ENCODE peak calls at places on chromosomes 16 and 17, in six cellular contexts. S is retinal pigment epithelial cell, P is AG04450, F is HFFc6, T is progenitor cell of endocrine pancreas, A is right atrium auricular region. M is an unnamed sample.

GRCh38 chr17:48841395-48841831 is 10.6 kb downstream of the CALCOCO2 start:
- DNase-seq in S (peak), P (peak), F (peak), T (no peak), A (no peak), M (no peak)

GRCh38 chr16:1042776-1043349 is 29.7 kb upstream of the SSTR5 start:
- DNase-seq in S (no peak), P (no peak), F (no peak), T (no peak), A (no peak), M (no peak)

GRCh38 chr16:4465977-4466779 is 8.2 kb downstream of the NMRAL1 start:
- DNase-seq in S (no peak), P (no peak), F (no peak), T (no peak), A (no peak), M (no peak)

GRCh38 chr16:84685210-84685609 is 14.6 kb upstream of the USP10 start:
- DNase-seq in S (no peak), P (no peak), F (no peak), T (no peak), A (no peak), M (no peak)

GRCh38 chr16:88308441-88309173 is 74.2 kb upstream of the ZNF469 start:
- DNase-seq in S (no peak), P (no peak), F (no peak), T (no peak), A (no peak), M (no peak)

GRCh38 chr17:82592751-82593589 is 55.3 kb downstream of the WDR45B start:
- DNase-seq in S (peak), P (peak), F (peak), T (no peak), A (peak), M (peak)

GRCh38 chr17:71032746-71033273 is 863.5 kb downstream of the KCNJ2 start:
- DNase-seq in S (no peak), P (no peak), F (no peak), T (no peak), A (no peak), M (peak)

GRCh38 chr16:3444032-3444388 is 530 bp downstream of the NAA60 start:
- DNase-seq in S (no peak), P (peak), F (peak), T (no peak), A (no peak), M (no peak)

GRCh38 chr16:20424129-20424866 is 15.0 kb downstream of the ACSM5 start:
- DNase-seq in S (no peak), P (no peak), F (no peak), T (no peak), A (no peak), M (no peak)

GRCh38 chr16:87297918-87298631 is 19.1 kb downstream of the C16orf95 start:
- DNase-seq in S (no peak), P (no peak), F (no peak), T (peak), A (no peak), M (peak)

GRCh38 chr17:80283116-80283852 is 22.6 kb downstream of the RNF213 start:
- DNase-seq in S (no peak), P (no peak), F (no peak), T (no peak), A (no peak), M (no peak)

GRCh38 chr17:4229627-4230026 is 34.2 kb downstream of the ANKFY1 start:
- DNase-seq in S (no peak), P (no peak), F (peak), T (no peak), A (peak), M (no peak)

GRCh38 chr17:81518785-81519283 is 6.2 kb upstream of the ACTG1 start:
- DNase-seq in S (no peak), P (no peak), F (no peak), T (no peak), A (no peak), M (peak)

GRCh38 chr16:22789281-22789945 is 24.5 kb upstream of the HS3ST2 start:
- DNase-seq in S (no peak), P (no peak), F (peak), T (no peak), A (no peak), M (no peak)

GRCh38 chr17:78130439-78131101 is at the start of gene TMC8:
- DNase-seq in S (no peak), P (no peak), F (no peak), T (no peak), A (no peak), M (no peak)

GRCh38 chr17:74758846-74759163 is 10.4 kb downstream of the NHERF1 start:
- DNase-seq in S (no peak), P (no peak), F (no peak), T (no peak), A (no peak), M (no peak)

GRCh38 chr17:74759941-74760340 is 11.5 kb downstream of the NHERF1 start:
- DNase-seq in S (no peak), P (no peak), F (no peak), T (peak), A (no peak), M (no peak)

GRCh38 chr17:74757931-74758845 is 9.8 kb downstream of the NHERF1 start:
- DNase-seq in S (no peak), P (no peak), F (no peak), T (no peak), A (no peak), M (peak)

GRCh38 chr17:74760404-74761105 is 12.1 kb downstream of the NHERF1 start:
- DNase-seq in S (no peak), P (no peak), F (no peak), T (no peak), A (no peak), M (no peak)

GRCh38 chr17:74759243-74759801 is 10.9 kb downstream of the NHERF1 start:
- DNase-seq in S (no peak), P (no peak), F (no peak), T (no peak), A (no peak), M (no peak)
- TF ChIP-seq CTCF in S (peak), P (no peak), F (no peak), T (no peak), A (no peak), M (no peak)

GRCh38 chr17:39114744-39115534 is 36.5 kb downstream of the PLXDC1 start:
- DNase-seq in S (no peak), P (no peak), F (peak), T (no peak), A (no peak), M (no peak)

GRCh38 chr17:39116224-39116623 is 35.2 kb downstream of the PLXDC1 start:
- DNase-seq in S (no peak), P (no peak), F (no peak), T (no peak), A (no peak), M (no peak)

GRCh38 chr17:39108976-39109375 is 42.5 kb downstream of the PLXDC1 start:
- DNase-seq in S (no peak), P (no peak), F (no peak), T (no peak), A (no peak), M (no peak)

GRCh38 chr17:39110435-39111136 is 40.9 kb downstream of the PLXDC1 start:
- DNase-seq in S (no peak), P (no peak), F (no peak), T (no peak), A (no peak), M (peak)

DNA sequence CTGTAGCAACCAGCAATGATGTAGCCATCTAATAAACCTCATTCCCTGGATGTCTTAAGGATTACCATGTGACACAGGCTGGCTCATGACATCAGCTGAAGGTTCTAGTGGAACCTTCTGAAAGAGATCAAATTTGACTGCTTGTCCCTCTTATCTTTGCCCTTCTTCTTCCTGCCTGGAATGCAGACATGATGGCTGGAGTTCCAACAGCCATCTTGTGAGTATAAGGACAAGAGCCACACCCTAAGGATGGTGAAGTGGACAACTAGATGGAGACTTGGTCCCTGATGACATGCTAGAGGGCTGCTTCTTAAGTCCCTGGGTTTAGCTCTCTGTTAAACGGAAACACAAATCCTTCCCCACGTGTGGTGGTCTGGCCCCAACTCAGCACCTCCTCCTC is 37.6 kb downstream of the PLXDC1 start:
- DNase-seq in S (no peak), P (no peak), F (no peak), T (no peak), A (no peak), M (no peak)
- TF ChIP-seq CTCF in S (no peak), P (no peak), F (no peak), T (no peak), A (no peak), M (no peak)

GRCh38 chr17:27242951-27243350 is 51.0 kb upstream of the WSB1 start:
- DNase-seq in S (no peak), P (no peak), F (no peak), T (no peak), A (no peak), M (no peak)
- TF ChIP-seq CTCF in S (no peak), P (no peak), F (no peak), T (no peak), A (no peak), M (no peak)

GRCh38 chr16:52548261-52549010 is 1.5 kb upstream of the TOX3 start:
- DNase-seq in S (no peak), P (no peak), F (no peak), T (no peak), A (no peak), M (no peak)

GRCh38 chr16:52547001-52547833 is at the start of gene TOX3:
- DNase-seq in S (no peak), P (no peak), F (no peak), T (peak), A (no peak), M (peak)

GRCh38 chr16:52546291-52546941 is 527 bp downstream of the TOX3 start:
- DNase-seq in S (no peak), P (no peak), F (no peak), T (no peak), A (no peak), M (no peak)

GRCh38 chr16:52547834-52548215 is 882 bp upstream of the TOX3 start:
- DNase-seq in S (no peak), P (no peak), F (no peak), T (no peak), A (no peak), M (no peak)

DNA sequence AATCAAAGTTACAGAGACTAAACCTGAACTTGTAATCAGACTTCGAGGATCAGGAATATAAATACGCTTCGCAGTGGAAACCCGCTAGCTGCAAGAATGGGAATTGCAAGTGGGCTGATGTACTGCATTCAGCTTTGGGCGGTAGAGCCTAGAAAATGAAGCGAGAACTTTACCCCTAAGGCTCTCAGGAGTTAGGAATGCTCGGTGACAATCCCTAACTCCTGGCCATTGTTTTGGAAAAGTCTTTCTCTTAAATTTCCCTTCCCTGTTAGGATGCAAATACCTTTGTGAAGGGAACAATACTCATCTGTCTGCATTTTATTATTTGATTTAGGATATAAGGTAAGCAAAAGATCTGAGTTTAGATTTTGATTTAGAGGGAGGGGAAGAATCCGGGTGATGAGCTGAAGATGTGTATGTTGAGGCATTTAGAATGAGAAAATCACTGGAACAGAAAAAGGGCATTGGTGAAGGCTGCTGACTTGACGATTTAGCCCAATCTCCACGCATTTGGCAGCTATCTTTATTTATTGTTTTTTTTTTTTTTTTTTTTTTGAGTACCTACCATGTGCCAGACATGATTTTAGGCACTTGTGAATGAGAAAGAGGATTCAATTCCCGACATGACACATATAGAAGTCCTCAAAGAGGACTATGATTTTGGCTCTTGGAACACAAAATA is 2.2 kb upstream of the TOX3 start:
- DNase-seq in S (no peak), P (no peak), F (no peak), T (no peak), A (no peak), M (no peak)
- TF ChIP-seq CTCF in S (peak), P (peak), F (peak), T (peak), A (no peak), M (peak)

GRCh38 chr17:46839211-46839610 is 12.2 kb upstream of the WNT9B start:
- DNase-seq in S (no peak), P (no peak), F (no peak), T (no peak), A (no peak), M (no peak)

GRCh38 chr17:46842835-46843234 is 8.5 kb upstream of the WNT9B start:
- DNase-seq in S (no peak), P (no peak), F (no peak), T (no peak), A (no peak), M (no peak)

GRCh38 chr17:46836500-46836899 is 14.9 kb upstream of the WNT9B start:
- DNase-seq in S (no peak), P (no peak), F (no peak), T (no peak), A (no peak), M (no peak)

GRCh38 chr17:46837521-46837920 is 13.9 kb upstream of the WNT9B start:
- DNase-seq in S (no peak), P (no peak), F (no peak), T (no peak), A (no peak), M (no peak)

DNA sequence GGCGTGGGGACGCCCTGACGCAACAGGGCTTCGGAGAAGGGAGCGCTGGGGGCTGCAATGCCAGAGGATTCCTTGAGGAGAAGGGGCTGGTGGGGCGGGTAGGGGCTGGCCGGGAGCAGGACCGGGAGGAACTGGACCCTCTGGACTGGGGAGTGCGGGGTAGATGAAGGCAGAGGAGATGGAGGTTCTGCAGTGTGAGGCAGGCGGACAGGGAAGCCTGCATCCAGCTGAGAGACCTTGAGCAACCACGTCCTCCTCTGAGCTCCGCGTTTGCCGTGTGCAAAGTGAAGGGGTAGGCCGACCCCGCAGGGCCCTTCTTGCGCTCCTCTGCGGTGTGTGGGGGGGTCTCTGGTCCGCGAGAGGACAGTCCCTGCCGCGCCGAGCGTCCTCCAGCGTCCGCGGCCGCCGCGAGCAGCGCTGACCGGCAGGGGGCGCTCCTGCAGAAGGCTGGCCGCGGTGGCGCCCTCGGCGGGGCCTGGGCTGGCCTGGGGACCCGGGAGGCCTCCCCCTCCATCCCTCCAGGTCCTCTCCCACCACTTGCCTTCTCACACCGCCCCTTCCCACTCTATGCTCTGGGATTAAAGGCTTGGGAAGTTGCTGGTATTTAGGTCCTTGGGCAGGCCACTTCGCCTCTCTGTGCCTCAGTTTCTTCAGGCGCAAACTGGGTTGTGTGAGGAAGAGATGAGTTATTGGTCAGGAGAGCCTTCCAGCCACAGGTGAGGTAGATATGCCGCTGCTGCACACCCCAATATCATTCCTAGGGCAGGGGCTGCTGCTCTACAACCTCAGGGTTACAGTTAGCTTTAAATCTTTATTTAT is 9.6 kb upstream of the WNT9B start:
- DNase-seq in S (no peak), P (no peak), F (no peak), T (peak), A (no peak), M (peak)
- TF ChIP-seq CTCF in S (peak), P (peak), F (peak), T (peak), A (peak), M (peak)

GRCh38 chr17:47323382-47324223 is at the start of gene EFCAB13:
- DNase-seq in S (peak), P (peak), F (peak), T (peak), A (peak), M (peak)
- TF ChIP-seq CTCF in S (no peak), P (no peak), F (peak), T (peak), A (no peak), M (peak)